ENCODE peak calls at places on chromosomes 7 and 10, in five cellular contexts. J is stimulated activated naive CD8-positive, alpha-beta T cell treated with anti-CD3 and anti-CD28 coated beads, Interleukin-15, Interleukin-2, amounts not matched to agents 100 U/mL and 50 U/mL, for 24 hours; V is RCC 7860; P is GM10248; O is HCEC 1CT. A is an unnamed sample.

GRCh38 chr10:1732501-1733123 is 4.7 kb downstream of the ADARB2 start:
- DNase-seq in O (no peak), P (no peak), V (no peak), J (no peak), A (no peak)

GRCh38 chr7:149479554-149479953 is 18.1 kb downstream of the ZNF746 start:
- DNase-seq in V (no peak), P (no peak), O (no peak), J (no peak), A (no peak)

GRCh38 chr10:103548581-103549348 is 55.3 kb downstream of the NEURL1 start:
- DNase-seq in J (no peak), P (no peak), O (no peak), V (no peak), A (no peak)

GRCh38 chr7:102469972-102470825 is 5.4 kb downstream of the LRWD1 start:
- DNase-seq in O (no peak), V (no peak), J (peak), P (no peak), A (no peak)

GRCh38 chr7:64515330-64515729 is 47.5 kb downstream of the ZNF680 start:
- DNase-seq in J (no peak), V (peak), P (no peak), O (no peak), A (no peak)

GRCh38 chr10:644076-644942 is 45.2 kb downstream of the DIP2C start:
- DNase-seq in O (no peak), P (no peak), J (no peak), V (no peak), A (no peak)

GRCh38 chr10:497289-497688 is 192.2 kb downstream of the DIP2C start:
- DNase-seq in O (no peak), J (no peak), V (no peak), P (no peak), A (no peak)

GRCh38 chr10:31483546-31483945 is 164.5 kb downstream of the ZEB1 start:
- DNase-seq in P (no peak), J (no peak), O (no peak), V (no peak), A (no peak)

GRCh38 chr10:130301026-130301892 is 165.1 kb downstream of the GLRX3 start:
- DNase-seq in P (no peak), O (no peak), V (no peak), J (peak), A (no peak)

GRCh38 chr7:27677912-27678612 is 15.4 kb upstream of the HIBADH start:
- DNase-seq in V (peak), J (no peak), P (no peak), O (peak), A (no peak)

GRCh38 chr10:71952745-71953144 is 11.4 kb upstream of the CHST3 start:
- DNase-seq in O (no peak), V (no peak), P (no peak), J (no peak), A (no peak)

GRCh38 chr7:33395340-33395739 is 266.0 kb downstream of the BBS9 start:
- DNase-seq in O (no peak), J (no peak), P (no peak), V (no peak), A (no peak)